ENCODE peak calls at places on chromosomes 2 and 18, in four cellular contexts. T is fibroblast of lung; X is lower lobe of right lung; H is naive thymus-derived CD4-positive, alpha-beta T cell. Q is an unnamed sample.

GRCh38 chr2:30684546-30684945 is 122.7 kb downstream of the CAPN13 start:
- DNase-seq in T (peak), X (no peak), H (no peak), Q (no peak)

GRCh38 chr2:121285077-121285449 is at the start of gene TFCP2L1:
- DNase-seq in T (no peak), X (peak), H (no peak), Q (no peak)

GRCh38 chr2:223062304-223062845 is 10.4 kb downstream of the KCNE4 start:
- DNase-seq in T (no peak), X (no peak), H (no peak), Q (no peak)

GRCh38 chr2:173555833-173556232 is 201.2 kb downstream of the CDCA7 start:
- DNase-seq in T (peak), X (no peak), H (no peak), Q (no peak)

GRCh38 chr2:134583997-134584520 is 134.7 kb downstream of the TMEM163 start:
- DNase-seq in T (no peak), X (peak), H (no peak), Q (no peak)

GRCh38 chr2:19540739-19541503 is 182.5 kb upstream of the OSR1 start:
- DNase-seq in T (peak), X (no peak), H (no peak), Q (no peak)

GRCh38 chr2:201847483-201847882 is 41.1 kb downstream of the CDK15 start:
- DNase-seq in T (no peak), X (no peak), H (no peak), Q (no peak)

GRCh38 chr2:150485871-150486538 is 1.5 kb downstream of the RND3 start:
- DNase-seq in T (peak), X (peak), H (no peak), Q (no peak)

GRCh38 chr18:21406111-21406510 is 164.1 kb downstream of the GREB1L start:
- DNase-seq in T (no peak), X (no peak), H (no peak), Q (no peak)

GRCh38 chr2:229501051-229501794 is 213.1 kb downstream of the DNER start:
- DNase-seq in T (no peak), X (no peak), H (no peak), Q (no peak)

GRCh38 chr2:1550658-1551316 is 137.5 kb downstream of the TPO start:
- DNase-seq in T (peak), X (peak), H (peak), Q (peak)

GRCh38 chr2:201432551-201433388 is 18.5 kb downstream of the TRAK2 start:
- DNase-seq in T (peak), X (no peak), H (no peak), Q (no peak)

GRCh38 chr18:52636536-52636935 is 296.5 kb downstream of the DCC start:
- DNase-seq in T (no peak), X (no peak), H (no peak), Q (no peak)

GRCh38 chr18:26719909-26720308 is 145.6 kb downstream of the AQP4 start:
- DNase-seq in T (no peak), X (no peak), H (no peak), Q (no peak)

GRCh38 chr2:47402555-47402804 is 476 bp upstream of the MSH2 start:
- DNase-seq in T (no peak), X (no peak), H (no peak), Q (no peak)

GRCh38 chr2:221817052-221817451 is 244.9 kb upstream of the EPHA4 start:
- DNase-seq in T (peak), X (no peak), H (no peak), Q (no peak)

GRCh38 chr2:232421189-232421785 is 14.6 kb downstream of the ALPG start:
- DNase-seq in T (no peak), X (peak), H (no peak), Q (no peak)

GRCh38 chr2:54666741-54667639 is 56.5 kb upstream of the EML6 start:
- DNase-seq in T (peak), X (no peak), H (no peak), Q (no peak)

GRCh38 chr2:212995920-212996319 is 155.5 kb downstream of the IKZF2 start:
- DNase-seq in T (peak), X (no peak), H (no peak), Q (no peak)

GRCh38 chr18:57797209-57797651 is 5.9 kb downstream of the ATP8B1 start:
- DNase-seq in T (no peak), X (no peak), H (no peak), Q (no peak)

GRCh38 chr18:55406374-55407045 is 181.5 kb downstream of the TCF4 start:
- DNase-seq in T (no peak), X (no peak), H (no peak), Q (no peak)

GRCh38 chr18:31230495-31230894 is 67.8 kb upstream of the DSC1 start:
- DNase-seq in T (no peak), X (no peak), H (no peak), Q (no peak)

GRCh38 chr2:26298638-26299393 is 47.1 kb upstream of the SELENOI start:
- DNase-seq in T (peak), X (peak), H (peak), Q (no peak)

GRCh38 chr2:67566292-67566691 is 169.2 kb downstream of the ETAA1 start:
- DNase-seq in T (no peak), X (no peak), H (no peak), Q (no peak)

GRCh38 chr2:67564626-67565025 is 167.5 kb downstream of the ETAA1 start:
- DNase-seq in T (no peak), X (no peak), H (no peak), Q (no peak)

GRCh38 chr2:67564076-67564475 is 166.9 kb downstream of the ETAA1 start:
- DNase-seq in T (peak), X (no peak), H (no peak), Q (no peak)

GRCh38 chr2:67566958-67567635 is 170.0 kb downstream of the ETAA1 start:
- DNase-seq in T (no peak), X (no peak), H (no peak), Q (no peak)

GRCh38 chr2:67565761-67566160 is 168.6 kb downstream of the ETAA1 start:
- DNase-seq in T (peak), X (no peak), H (no peak), Q (no peak)
- H3K27ac ChIP-seq in T (no peak), X (no peak), H (no peak), Q (no peak)

GRCh38 chr2:234091432-234091879 is 41.0 kb downstream of the SPP2 start:
- DNase-seq in T (peak), X (no peak), H (no peak), Q (no peak)
- H3K4me3 ChIP-seq in T (no peak), X (no peak), H (no peak), Q (no peak)

GRCh38 chr18:2442006-2442405 is 129.3 kb downstream of the METTL4 start:
- DNase-seq in T (no peak), X (no peak), H (no peak), Q (no peak)

GRCh38 chr18:2442726-2443275 is 128.5 kb downstream of the METTL4 start:
- DNase-seq in T (no peak), X (no peak), H (no peak), Q (no peak)

GRCh38 chr18:2444201-2444875 is 127.0 kb downstream of the METTL4 start:
- DNase-seq in T (no peak), X (no peak), H (no peak), Q (no peak)

DNA sequence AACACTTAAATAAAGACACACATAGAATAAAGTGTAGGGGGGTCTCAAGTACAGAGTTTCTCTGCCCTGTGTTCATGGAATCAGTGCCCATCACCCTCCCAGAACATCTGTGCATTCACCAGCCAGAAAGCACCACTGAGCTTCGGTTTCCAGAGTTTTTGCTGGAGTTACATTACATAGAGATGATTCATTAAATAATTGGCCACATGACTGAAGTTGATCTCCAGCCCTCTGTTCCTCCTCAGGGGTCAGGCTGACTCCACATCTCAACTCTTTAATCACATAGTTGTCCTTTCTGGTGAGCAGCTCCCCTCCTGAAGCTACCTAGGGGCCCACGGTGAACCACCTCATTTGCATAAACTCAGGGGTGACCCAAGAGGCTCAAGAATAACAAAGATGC is 129.8 kb downstream of the METTL4 start:
- DNase-seq in T (no peak), X (no peak), H (no peak), Q (no peak)
- H3K27ac ChIP-seq in T (no peak), X (no peak), H (no peak), Q (no peak)

DNA sequence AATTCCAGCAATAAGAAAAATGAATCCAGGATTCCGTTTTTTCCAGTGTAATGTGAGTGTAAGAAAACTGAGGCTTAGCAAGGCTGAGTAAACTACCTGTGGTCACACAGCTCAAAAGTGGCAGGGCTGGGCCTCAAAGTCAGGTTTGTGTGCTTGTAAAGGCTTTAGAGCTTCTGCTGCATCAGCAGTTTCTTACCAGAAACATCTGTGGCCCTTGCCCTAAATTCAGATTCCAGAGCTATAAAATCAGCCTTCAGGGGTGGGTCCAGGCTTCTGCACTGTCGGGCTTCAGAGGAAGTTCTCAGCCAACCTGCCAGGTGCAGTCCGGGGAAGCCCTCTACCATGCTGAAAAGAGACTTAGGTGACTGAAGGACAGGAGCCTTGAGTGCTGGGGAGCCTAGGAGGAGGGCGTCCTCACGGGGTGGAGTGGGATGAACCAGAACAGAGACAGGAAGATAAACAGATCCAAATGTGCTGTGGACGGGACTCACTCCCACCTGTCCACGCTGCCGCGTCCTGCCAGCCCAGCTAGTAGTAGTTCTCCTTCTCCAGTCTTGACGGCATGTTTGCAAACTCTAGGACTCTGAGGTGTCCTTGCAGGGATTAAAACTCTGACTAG is 69.9 kb upstream of the HS6ST1 start:
- DNase-seq in T (peak), X (peak), H (no peak), Q (no peak)
- H3K4me3 ChIP-seq in T (no peak), X (no peak), H (no peak), Q (no peak)

GRCh38 chr2:73914667-73915066 is 12.0 kb upstream of the DGUOK start:
- DNase-seq in T (no peak), X (no peak), H (no peak), Q (no peak)

GRCh38 chr2:73908689-73909652 is 16.2 kb downstream of the ACTG2 start:
- DNase-seq in T (no peak), X (no peak), H (no peak), Q (no peak)

GRCh38 chr2:73910873-73911547 is 15.7 kb upstream of the DGUOK start:
- DNase-seq in T (no peak), X (no peak), H (no peak), Q (no peak)

GRCh38 chr2:73913414-73914054 is 13.1 kb upstream of the DGUOK start:
- DNase-seq in T (no peak), X (no peak), H (no peak), Q (no peak)

DNA sequence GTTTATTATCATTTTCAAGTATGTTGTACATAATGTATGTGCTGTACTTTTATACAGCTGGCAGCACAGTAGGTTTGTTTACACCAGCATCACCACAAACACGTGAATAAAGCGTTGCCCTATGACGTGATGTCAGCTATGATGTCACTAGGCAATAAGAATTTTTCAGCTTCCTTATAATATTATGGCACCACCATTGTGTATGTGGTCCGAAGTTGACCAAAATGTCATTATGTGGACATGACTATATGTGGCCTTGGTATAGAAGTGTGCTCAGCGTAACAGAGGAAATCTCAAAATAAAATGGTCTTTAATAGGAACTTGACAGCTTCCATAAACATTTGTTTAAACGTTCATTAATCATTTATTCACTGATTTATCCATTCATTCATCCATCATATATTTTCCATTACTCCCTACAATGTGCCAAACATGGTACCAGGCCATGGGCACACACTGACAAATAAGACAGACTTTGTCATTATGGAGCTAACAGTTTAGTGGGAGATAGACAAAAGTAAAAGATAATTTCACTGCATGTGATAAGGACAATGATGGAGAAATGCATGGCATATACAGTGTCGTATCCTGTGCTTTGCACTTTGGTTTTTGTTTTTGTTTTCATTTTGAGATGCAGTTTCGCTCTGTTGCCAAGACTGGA is 15.0 kb upstream of the DGUOK start:
- DNase-seq in T (no peak), X (no peak), H (no peak), Q (no peak)
- H3K27ac ChIP-seq in T (no peak), X (no peak), H (no peak), Q (no peak)

DNA sequence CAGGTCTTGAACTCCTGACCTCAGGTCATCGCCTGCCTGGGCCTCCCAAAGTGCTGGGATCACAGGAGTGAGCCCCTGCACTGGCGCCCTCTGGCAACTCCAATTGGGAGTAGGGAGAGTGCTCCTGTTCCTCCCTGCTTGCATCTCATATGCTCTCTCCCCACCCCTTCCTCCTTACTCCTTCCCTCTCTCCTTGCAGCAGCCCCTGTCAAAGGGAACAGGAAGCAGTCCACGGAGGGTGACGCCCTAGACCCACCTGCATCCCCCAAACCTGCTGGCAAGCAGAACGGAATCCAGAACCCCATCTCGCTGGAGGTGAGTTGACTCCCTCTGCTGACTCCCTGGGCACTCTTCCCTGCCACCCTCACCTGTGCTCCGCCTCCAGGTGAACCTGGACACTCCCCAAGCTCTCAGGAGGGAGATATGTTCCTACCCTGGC is 10.7 kb downstream of the ARID5A start:
- DNase-seq in T (no peak), X (no peak), H (no peak), Q (no peak)
- H3K4me3 ChIP-seq in T (no peak), X (no peak), H (no peak), Q (no peak)

Q was measured in CD4-positive, CD25-positive, alpha-beta regulatory T cell.